ENCODE peak calls at places on chromosomes 12 and 14, in four cellular contexts. J, Z, A and L are unnamed samples.

GRCh38 chr12:121748571-121749265 is 36.2 kb downstream of the TMEM120B start:
- DNase-seq in A (peak; percentile 23), J (peak; percentile 37), Z (peak; percentile 35), L (no peak)

GRCh38 chr12:94073441-94074051 is 74.8 kb upstream of the PLXNC1 start:
- DNase-seq in Z (no peak), A (no peak), J (no peak), L (no peak)

GRCh38 chr12:126784328-126784921 is 1482.5 kb upstream of the TMEM132C start:
- DNase-seq in J (peak; percentile 81), Z (peak; percentile 64), A (peak; percentile 69), L (peak; percentile 24)

GRCh38 chr12:115160290-115161108 is 476.5 kb upstream of the TBX3 start:
- DNase-seq in Z (no peak), J (no peak), A (no peak), L (no peak)

GRCh38 chr14:32571995-32572866 is 243.1 kb downstream of the AKAP6 start:
- DNase-seq in J (no peak), A (no peak), Z (no peak), L (no peak)

GRCh38 chr14:102097441-102098135 is 10.7 kb upstream of the HSP90AA1 start:
- DNase-seq in A (no peak), Z (peak; percentile 43), J (peak; percentile 71), L (no peak)

GRCh38 chr12:27424631-27425230 is 21.8 kb upstream of the SMCO2 start:
- DNase-seq in A (peak; percentile 41), J (peak; percentile 66), Z (peak; percentile 68), L (peak; percentile 41)

GRCh38 chr14:103045387-103045869 is 11.9 kb downstream of the CDC42BPB start:
- DNase-seq in J (no peak), Z (no peak), A (no peak), L (no peak)

GRCh38 chr12:29562167-29562776 is 64.8 kb upstream of the OVCH1 start:
- DNase-seq in J (no peak), Z (no peak), A (no peak), L (no peak)

GRCh38 chr14:28676481-28676880 is 90.1 kb upstream of the FOXG1 start:
- DNase-seq in Z (no peak), A (no peak), J (peak; percentile 98), L (no peak)
- H3K4me2 ChIP-seq in Z (no peak overlapping the region), A (no peak overlapping the region), J (peak overlapping the region; percentile 66), L (no peak overlapping the region)

GRCh38 chr14:68295316-68295816 is 475.8 kb downstream of the RAD51B start:
- DNase-seq in J (no peak), A (peak; percentile 39), Z (no peak), L (no peak)
- TF ChIP-seq EZH2phosphoT487 in J (no peak), A (no peak), Z (no peak), L (no peak)

GRCh38 chr12:8589679-8590078 is 23.0 kb downstream of the AICDA start:
- DNase-seq in Z (no peak), A (no peak), J (no peak), L (no peak)

GRCh38 chr12:8594072-8594471 is 18.6 kb downstream of the AICDA start:
- DNase-seq in J (no peak), A (no peak), Z (peak; percentile 37), L (no peak)

GRCh38 chr12:8593246-8593645 is 19.4 kb downstream of the AICDA start:
- DNase-seq in J (no peak), Z (no peak), A (no peak), L (no peak)

GRCh38 chr12:8590842-8591545 is 21.7 kb downstream of the AICDA start:
- DNase-seq in A (no peak), J (no peak), Z (peak; percentile 53), L (peak; percentile 61)
- TF ChIP-seq CTCF in A (peak; percentile 11), J (no peak), Z (no peak), L (peak; percentile 70)

GRCh38 chr12:470133-470532 is 10.4 kb downstream of the B4GALNT3 start:
- DNase-seq in A (peak; percentile 38), Z (no peak), J (no peak), L (no peak)
- H3K4me2 ChIP-seq in A (no peak overlapping the region), Z (no peak overlapping the region), J (no peak overlapping the region), L (no peak overlapping the region)